ENCODE peak calls at places on chromosome 5, in four cellular contexts. I is heart left ventricle, B is tibial nerve, D is body of pancreas. G is an unnamed sample.

GRCh38 chr5:139061856-139062255 is 136.3 kb downstream of the SIL1 start:
- DNase-seq in I (no peak), B (no peak), D (no peak), G (no peak)

GRCh38 chr5:76771705-76772405 is 47.0 kb upstream of the F2RL1 start:
- DNase-seq in I (no peak), B (no peak), D (no peak), G (peak; percentile 21)

GRCh38 chr5:82422751-82423181 is 144.6 kb upstream of the RPS23 start:
- DNase-seq in I (peak; percentile 47), B (peak; percentile 67), D (peak; percentile 9), G (no peak)

GRCh38 chr5:23419115-23419514 is 88.3 kb upstream of the PRDM9 start:
- DNase-seq in I (no peak), B (no peak), D (no peak), G (no peak)

GRCh38 chr5:141172381-141173204 is at the start of gene PCDHB7:
- DNase-seq in I (no peak), B (no peak), D (no peak), G (no peak)

GRCh38 chr5:82074968-82075367 is 103.1 kb downstream of the ATG10 start:
- DNase-seq in I (no peak), B (no peak), D (no peak), G (no peak)

GRCh38 chr5:14326035-14326909 is 183.1 kb downstream of the TRIO start:
- DNase-seq in I (no peak), B (no peak), D (peak; percentile 35), G (no peak)

GRCh38 chr5:28014779-28015178 is 976.4 kb upstream of the CDH9 start:
- DNase-seq in I (no peak), B (no peak), D (no peak), G (no peak)

GRCh38 chr5:180339583-180340183 is 13.5 kb downstream of the GFPT2 start:
- DNase-seq in I (peak; percentile 9), B (no peak), D (no peak), G (no peak)

GRCh38 chr5:103119067-103119764 is 722 bp downstream of the GIN1 start:
- DNase-seq in I (no peak), B (no peak), D (no peak), G (no peak)

GRCh38 chr5:56050566-56051292 is 56.0 kb upstream of the IL6ST start:
- DNase-seq in I (no peak), B (no peak), D (no peak), G (no peak)

GRCh38 chr5:145178667-145179523 is 656.2 kb downstream of the PRELID2 start:
- DNase-seq in I (no peak), B (no peak), D (no peak), G (no peak)

GRCh38 chr5:141604318-141604717 is 14.5 kb downstream of the DIAPH1 start:
- DNase-seq in I (peak; percentile 76), B (peak; percentile 77), D (peak; percentile 28), G (no peak)

GRCh38 chr5:142680605-142681259 is 5.2 kb downstream of the FGF1 start:
- DNase-seq in I (no peak), B (no peak), D (peak; percentile 56), G (peak; percentile 77)

GRCh38 chr5:132229236-132229635 is 1.6 kb upstream of the P4HA2 start:
- DNase-seq in I (no peak), B (no peak), D (no peak), G (peak; percentile 21)

GRCh38 chr5:132010645-132011560 is 555 bp downstream of the ACSL6 start:
- DNase-seq in I (no peak), B (no peak), D (no peak), G (peak; percentile 39)

GRCh38 chr5:142797420-142797819 is 27.2 kb downstream of the ARHGAP26 start:
- DNase-seq in I (no peak), B (no peak), D (no peak), G (no peak)

GRCh38 chr5:139251281-139251687 is 42.3 kb upstream of the MATR3 start:
- DNase-seq in I (no peak), B (no peak), D (no peak), G (no peak)

GRCh38 chr5:139974661-139975060 is 68.4 kb downstream of the NRG2 start:
- DNase-seq in I (no peak), B (no peak), D (no peak), G (peak; percentile 35)

GRCh38 chr5:161266954-161267353 is 279.6 kb downstream of the GABRB2 start:
- DNase-seq in I (no peak), B (no peak), D (no peak), G (no peak)

GRCh38 chr5:103375863-103376591 is 117.5 kb downstream of the MACIR start:
- DNase-seq in I (no peak), B (no peak), D (no peak), G (no peak)

GRCh38 chr5:23451156-23451555 is 56.3 kb upstream of the PRDM9 start:
- DNase-seq in I (no peak), B (no peak), D (no peak), G (no peak)

GRCh38 chr5:181243521-181244307 is at the start of gene RACK1:
- DNase-seq in I (peak; percentile 92), B (peak; percentile 86), D (peak; percentile 91), G (peak; percentile 94)

GRCh38 chr5:96112703-96113102 is 151.1 kb upstream of the ELL2 start:
- DNase-seq in I (no peak), B (no peak), D (no peak), G (no peak)

GRCh38 chr5:66666778-66667177 is 70.6 kb downstream of the MAST4 start:
- DNase-seq in I (peak; percentile 45), B (no peak), D (peak; percentile 45), G (peak; percentile 22)

GRCh38 chr5:44875661-44876250 is 67.0 kb downstream of the MRPS30 start:
- DNase-seq in I (no peak), B (no peak), D (no peak), G (no peak)

GRCh38 chr5:53944981-53945380 is 365.4 kb downstream of the ARL15 start:
- DNase-seq in I (no peak), B (no peak), D (no peak), G (no peak)

GRCh38 chr5:146510528-146510927 is 5.5 kb downstream of the GPR151 start:
- DNase-seq in I (no peak), B (no peak), D (no peak), G (no peak)

GRCh38 chr5:178230879-178231735 is 1.5 kb downstream of the PHYKPL start:
- DNase-seq in I (peak; percentile 74), B (peak; percentile 33), D (peak; percentile 54), G (peak; percentile 81)

GRCh38 chr5:173567548-173567947 is 48.9 kb downstream of the BOD1 start:
- DNase-seq in I (no peak), B (no peak), D (no peak), G (no peak)

GRCh38 chr5:140214831-140215230 is 39.8 kb downstream of the CYSTM1 start:
- DNase-seq in I (no peak), B (no peak), D (peak; percentile 86), G (no peak)

GRCh38 chr5:135126688-135127603 is 92.9 kb upstream of the PITX1 start:
- DNase-seq in I (no peak), B (no peak), D (peak; percentile 40), G (no peak)

GRCh38 chr5:110377411-110378392 is 348.8 kb downstream of the TMEM232 start:
- DNase-seq in I (no peak), B (no peak), D (no peak), G (no peak)

GRCh38 chr5:91332267-91333044 is 50.7 kb downstream of the ARRDC3 start:
- DNase-seq in I (no peak), B (no peak), D (no peak), G (no peak)

GRCh38 chr5:73215525-73215890 is 42.5 kb downstream of the TMEM174 start:
- DNase-seq in I (no peak), B (no peak), D (no peak), G (no peak)

GRCh38 chr5:131209506-131210191 is 38.9 kb downstream of the LYRM7 start:
- DNase-seq in I (no peak), B (no peak), D (peak; percentile 13), G (peak; percentile 66)

GRCh38 chr5:96476654-96477053 is 43.6 kb upstream of the PCSK1 start:
- DNase-seq in I (no peak), B (no peak), D (no peak), G (no peak)

GRCh38 chr5:149541893-149542292 is 9.3 kb downstream of the CSNK1A1 start:
- DNase-seq in I (no peak), B (no peak), D (no peak), G (no peak)
- H3K4me1 ChIP-seq in I (peaks cover 18% of the 10 kb centered on the region), B (peaks cover 90% of the 10 kb centered on the region), D (peaks cover 56% of the 10 kb centered on the region), G (no peaks in the 10 kb centered on the region)

GRCh38 chr5:75331095-75332090 is 5.6 kb upstream of the HMGCR start:
- DNase-seq in I (no peak), B (no peak), D (no peak), G (no peak)
- TF ChIP-seq CTCF in I (no peak), B (no peak), D (no peak), G (peak; percentile 17)

GRCh38 chr5:157556615-157557418 is 18.8 kb downstream of the ADAM19 start:
- DNase-seq in I (no peak), B (no peak), D (no peak), G (no peak)
- TF ChIP-seq POLR2A in I (no peak), B (no peak), D (no peak), G (no peak)

GRCh38 chr5:88829053-88829452 is 53.9 kb downstream of the MEF2C start:
- DNase-seq in I (no peak), B (no peak), D (no peak), G (peak; percentile 35)
- H3K4me1 ChIP-seq in I (peaks cover 9% of the 10 kb centered on the region), B (peaks cover 55% of the 10 kb centered on the region), D (peaks cover 25% of the 10 kb centered on the region), G (no peaks in the 10 kb centered on the region)

GRCh38 chr5:32714836-32715235 is 3.7 kb downstream of the NPR3 start:
- DNase-seq in I (no peak), B (no peak), D (no peak), G (no peak)

GRCh38 chr5:32713396-32714381 is 2.6 kb downstream of the NPR3 start:
- DNase-seq in I (peak; percentile 49), B (no peak), D (peak; percentile 18), G (no peak)

GRCh38 chr5:32710859-32711692 is at the start of gene NPR3:
- DNase-seq in I (no peak), B (no peak), D (peak; percentile 15), G (no peak)

GRCh38 chr5:32711693-32712462 is 757 bp downstream of the NPR3 start:
- DNase-seq in I (peak; percentile 48), B (no peak), D (peak; percentile 19), G (no peak)

GRCh38 chr5:32712463-32713395 is 1.6 kb downstream of the NPR3 start:
- DNase-seq in I (no peak), B (no peak), D (no peak), G (no peak)
- TF ChIP-seq CTCF in I (no peak), B (no peak), D (no peak), G (no peak)

GRCh38 chr5:72154076-72154756 is 46.9 kb downstream of the MAP1B start:
- DNase-seq in I (peak; percentile 30), B (no peak), D (peak; percentile 56), G (no peak)
- TF ChIP-seq POLR2A in I (no peak), B (no peak), D (no peak), G (no peak)

GRCh38 chr5:57445715-57446037 is 36.9 kb downstream of the ACTBL2 start:
- DNase-seq in I (no peak), B (no peak), D (no peak), G (no peak)
- H3K4me1 ChIP-seq in I (no peaks in the 10 kb centered on the region), B (peaks cover 24% of the 10 kb centered on the region), D (peaks cover 1% of the 10 kb centered on the region), G (no peaks in the 10 kb centered on the region)

GRCh38 chr5:92909545-92909962 is 671.5 kb downstream of the NR2F1-AS1 start:
- DNase-seq in I (no peak), B (no peak), D (no peak), G (no peak)
- TF ChIP-seq CTCF in I (peak; percentile 37), B (peak; percentile 25), D (no peak), G (no peak)